ENCODE peak calls at places on chromosomes 2 and 18, in six cellular contexts. T is IMR-90, M is H9, U is trophoblast cell, Z is mesenchymal stem cell, W is H1. N is an unnamed sample.

GRCh38 chr2:107738268-107738667 is 88.4 kb upstream of the RGPD4 start:
- DNase-seq in T (no peak), M (no peak), U (no peak), Z (peak; percentile 4), W (no peak), N (no peak)

GRCh38 chr2:171056307-171056706 is 104.4 kb downstream of the TLK1 start:
- DNase-seq in T (peak; percentile 66), M (no peak), U (no peak), Z (no peak), W (no peak), N (no peak)

GRCh38 chr2:101619191-101619591 is 78.3 kb upstream of the MAP4K4 start:
- DNase-seq in T (peak; percentile 48), M (no peak), U (no peak), Z (no peak), W (no peak), N (no peak)

GRCh38 chr2:163655672-163656071 is 80.1 kb downstream of the FIGN start:
- DNase-seq in T (no peak), M (no peak), U (no peak), Z (peak; percentile 72), W (no peak), N (no peak)

GRCh38 chr18:58364867-58365533 is 263.9 kb downstream of the ALPK2 start:
- DNase-seq in T (peak; percentile 68), M (no peak), U (no peak), Z (peak; percentile 25), W (no peak), N (no peak)

GRCh38 chr2:190110131-190110530 is 47.6 kb upstream of the MSTN start:
- DNase-seq in T (peak; percentile 51), M (no peak), U (no peak), Z (no peak), W (no peak), N (no peak)

GRCh38 chr2:47869859-47870258 is 36.4 kb downstream of the FBXO11 start:
- DNase-seq in T (peak; percentile 25), M (no peak), U (no peak), Z (no peak), W (no peak), N (peak; percentile 18)

GRCh38 chr2:83899271-83899670 is 559.8 kb downstream of the SUCLG1 start:
- DNase-seq in T (no peak), M (no peak), U (no peak), Z (no peak), W (no peak), N (no peak)

GRCh38 chr2:217246108-217246507 is 386.2 kb upstream of the TNP1 start:
- DNase-seq in T (no peak), M (no peak), U (no peak), Z (no peak), W (no peak), N (no peak)

GRCh38 chr18:25289040-25289631 is 62.8 kb downstream of the ZNF521 start:
- DNase-seq in T (peak; percentile 91), M (no peak), U (peak; percentile 59), Z (peak; percentile 98), W (no peak), N (no peak)

GRCh38 chr18:58862851-58863538 is 1.7 kb upstream of the ZNF532 start:
- DNase-seq in T (peak; percentile 62), M (no peak), U (no peak), Z (peak; percentile 69), W (no peak), N (no peak)

GRCh38 chr2:222627764-222628163 is 28.1 kb downstream of the FARSB start:
- DNase-seq in T (no peak), M (no peak), U (no peak), Z (no peak), W (no peak), N (no peak)

GRCh38 chr2:46669996-46670793 is 190.8 kb downstream of the TMEM247 start:
- DNase-seq in T (peak; percentile 86), M (no peak), U (no peak), Z (peak; percentile 65), W (no peak), N (no peak)

GRCh38 chr18:6971823-6972478 is 145.6 kb downstream of the LAMA1 start:
- DNase-seq in T (no peak), M (no peak), U (no peak), Z (no peak), W (no peak), N (no peak)

GRCh38 chr2:31467426-31467825 is 52.9 kb upstream of the XDH start:
- DNase-seq in T (no peak), M (no peak), U (peak; percentile 36), Z (no peak), W (no peak), N (no peak)

GRCh38 chr2:187429989-187430388 is 18.1 kb downstream of the CALCRL start:
- DNase-seq in T (peak; percentile 75), M (no peak), U (no peak), Z (peak; percentile 47), W (no peak), N (no peak)

GRCh38 chr2:12005886-12006681 is 259.7 kb downstream of the LPIN1 start:
- DNase-seq in T (no peak), M (no peak), U (no peak), Z (no peak), W (no peak), N (no peak)

GRCh38 chr18:63197246-63197791 is 122.2 kb downstream of the BCL2 start:
- DNase-seq in T (no peak), M (no peak), U (no peak), Z (no peak), W (no peak), N (no peak)

GRCh38 chr18:61272793-61273192 is 60.4 kb upstream of the CDH20 start:
- DNase-seq in T (no peak), M (no peak), U (no peak), Z (no peak), W (no peak), N (no peak)

GRCh38 chr2:237909801-237910475 is 50.5 kb downstream of the RAMP1 start:
- DNase-seq in T (no peak), M (no peak), U (no peak), Z (no peak), W (no peak), N (no peak)

GRCh38 chr2:6676776-6677175 is 188.9 kb downstream of the CMPK2 start:
- DNase-seq in T (no peak), M (no peak), U (no peak), Z (no peak), W (no peak), N (no peak)

GRCh38 chr2:48480526-48480925 is 49.4 kb upstream of the STON1 start:
- DNase-seq in T (no peak), M (no peak), U (no peak), Z (no peak), W (no peak), N (no peak)

GRCh38 chr2:21461754-21462153 is 338.0 kb downstream of the TDRD15 start:
- DNase-seq in T (no peak), M (no peak), U (no peak), Z (no peak), W (no peak), N (no peak)

GRCh38 chr2:158187908-158188307 is 86.2 kb downstream of the UPP2 start:
- DNase-seq in T (no peak), M (no peak), U (no peak), Z (no peak), W (no peak), N (no peak)

GRCh38 chr2:240649331-240649730 is 24.1 kb downstream of the GPR35 start:
- DNase-seq in T (no peak), M (no peak), U (no peak), Z (no peak), W (no peak), N (no peak)

GRCh38 chr18:58528011-58528367 is 100.9 kb downstream of the ALPK2 start:
- DNase-seq in T (peak; percentile 38), M (no peak), U (no peak), Z (no peak), W (no peak), N (no peak)

GRCh38 chr2:231691251-231691772 is 17.0 kb upstream of the PTMA start:
- DNase-seq in T (no peak), M (no peak), U (no peak), Z (no peak), W (no peak), N (no peak)
- H4K91ac ChIP-seq in T (no peak overlapping the region), M (no peak overlapping the region), U (no peak overlapping the region), Z (no peak overlapping the region), W (no peak overlapping the region), N (no peak overlapping the region)

GRCh38 chr18:22517356-22517755 is 99.6 kb upstream of the CTAGE1 start:
- DNase-seq in T (no peak), M (no peak), U (peak; percentile 9), Z (peak; percentile 74), W (no peak), N (no peak)
- H4K91ac ChIP-seq in T (no peak overlapping the region), M (no peak overlapping the region), U (no peak overlapping the region), Z (no peak overlapping the region), W (no peak overlapping the region), N (no peak overlapping the region)

GRCh38 chr18:5939801-5940667 is 44.7 kb upstream of the TMEM200C start:
- DNase-seq in T (no peak), M (no peak), U (no peak), Z (no peak), W (no peak), N (no peak)

GRCh38 chr18:5941869-5942268 is 46.5 kb upstream of the TMEM200C start:
- DNase-seq in T (no peak), M (peak; percentile 53), U (no peak), Z (no peak), W (no peak), N (peak; percentile 11)

GRCh38 chr18:5943514-5943913 is 48.2 kb upstream of the TMEM200C start:
- DNase-seq in T (peak; percentile 25), M (no peak), U (no peak), Z (no peak), W (no peak), N (no peak)

GRCh38 chr18:5937086-5937485 is 41.8 kb upstream of the TMEM200C start:
- DNase-seq in T (no peak), M (no peak), U (no peak), Z (no peak), W (no peak), N (no peak)

DNA sequence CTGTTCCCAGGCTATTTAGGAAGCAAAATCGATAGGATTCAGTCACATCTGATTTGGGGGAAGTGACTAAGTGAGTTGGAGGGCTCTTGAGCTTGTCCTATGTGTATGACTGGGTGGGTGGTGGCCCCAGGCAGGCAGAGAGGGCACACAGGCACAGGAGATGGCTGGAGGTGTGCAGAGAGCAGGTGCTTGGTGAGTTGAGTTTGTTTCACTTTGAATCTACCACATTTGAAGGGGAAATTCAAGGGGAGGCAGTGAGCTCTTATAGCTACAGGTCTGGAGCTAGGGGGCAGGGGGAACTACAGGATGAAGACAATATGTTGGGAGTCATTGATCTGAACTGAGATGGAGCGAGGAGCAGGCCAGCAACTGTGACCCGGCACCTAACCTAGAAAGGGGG is 42.5 kb upstream of the TMEM200C start:
- DNase-seq in T (no peak), M (no peak), U (no peak), Z (no peak), W (no peak), N (no peak)
- H4K91ac ChIP-seq in T (no peak overlapping the region), M (no peak overlapping the region), U (no peak overlapping the region), Z (no peak overlapping the region), W (no peak overlapping the region), N (no peak overlapping the region)

DNA sequence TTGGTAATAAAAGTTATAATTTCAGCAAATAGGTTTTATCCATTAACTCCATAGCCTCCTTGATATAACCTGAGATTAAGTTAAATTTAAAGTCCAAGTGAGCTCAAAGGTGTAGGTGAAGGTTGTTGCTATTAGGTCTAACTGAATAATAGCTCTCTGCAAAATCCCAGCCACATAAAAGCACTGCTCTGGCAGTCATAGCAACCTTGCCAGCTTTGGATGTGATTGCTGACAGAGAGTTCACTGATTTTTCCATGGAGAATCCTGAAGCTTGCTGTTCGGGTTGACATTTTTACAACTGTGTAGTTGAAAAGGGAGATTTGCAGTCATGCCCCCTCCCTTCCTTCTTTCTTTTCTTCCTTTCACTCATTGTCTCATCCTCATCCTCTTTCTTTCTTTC is 194.1 kb downstream of the LRRTM4 start:
- DNase-seq in T (no peak), M (no peak), U (no peak), Z (no peak), W (no peak), N (no peak)
- H4K91ac ChIP-seq in T (no peak overlapping the region), M (no peak overlapping the region), U (no peak overlapping the region), Z (no peak overlapping the region), W (no peak overlapping the region), N (no peak overlapping the region)

N was measured in neuronal stem cell.